ENCODE peak calls at places on chromosome 6, in five cellular contexts. H is fibroblast of lung; A is HFF-Myc; M is stomach; G is activated CD8-positive, alpha-beta T cell treated with anti-CD3 and anti-CD28 coated beads for 36 hours. J is an unnamed sample.

GRCh38 chr6:166394036-166394892 is 11.5 kb upstream of the MPC1 start:
- DNase-seq in H (no peak), A (no peak), M (no peak), G (no peak), J (no peak)

GRCh38 chr6:72873438-72873837 is 251.6 kb downstream of the KCNQ5 start:
- DNase-seq in M (no peak), G (no peak), H (no peak), A (no peak), J (no peak)

GRCh38 chr6:37972994-37973757 is 153.6 kb downstream of the ZFAND3 start:
- DNase-seq in M (no peak), H (no peak), G (no peak), A (no peak), J (no peak)

GRCh38 chr6:73722318-73723060 is 26.5 kb downstream of the CD109 start:
- DNase-seq in G (peak), H (peak), A (peak), M (no peak), J (no peak)

GRCh38 chr6:37230104-37230503 is 27.5 kb upstream of the TBC1D22B start:
- DNase-seq in G (no peak), A (no peak), M (no peak), H (no peak), J (no peak)

GRCh38 chr6:168225471-168225901 is 94.1 kb downstream of the DACT2 start:
- DNase-seq in G (no peak), H (no peak), A (no peak), M (no peak), J (no peak)

GRCh38 chr6:33313709-33314514 is at the start of gene TAPBP:
- DNase-seq in G (peak), A (no peak), M (peak), H (peak), J (no peak)

GRCh38 chr6:2179950-2180349 is 65.5 kb downstream of the GMDS start:
- DNase-seq in G (no peak), M (no peak), H (no peak), A (no peak), J (no peak)

GRCh38 chr6:148570456-148570855 is 176.4 kb upstream of the UST start:
- DNase-seq in M (no peak), G (no peak), H (no peak), A (no peak), J (no peak)

GRCh38 chr6:169288591-169288990 is 34.9 kb upstream of the THBS2 start:
- DNase-seq in G (no peak), M (no peak), A (no peak), H (peak), J (no peak)

GRCh38 chr6:156060013-156060412 is 604.4 kb upstream of the NOX3 start:
- DNase-seq in G (peak), H (no peak), A (no peak), M (no peak), J (no peak)

GRCh38 chr6:34095741-34096140 is 50.1 kb downstream of the GRM4 start:
- DNase-seq in G (no peak), H (no peak), M (no peak), A (no peak), J (no peak)

GRCh38 chr6:115271001-115271400 is 789.7 kb downstream of the FRK start:
- DNase-seq in M (no peak), H (no peak), A (no peak), G (no peak), J (no peak)

GRCh38 chr6:3310710-3311109 is 52.0 kb downstream of the PSMG4 start:
- DNase-seq in H (no peak), A (no peak), G (no peak), M (no peak), J (no peak)

GRCh38 chr6:82385961-82386360 is 22.3 kb downstream of the TPBG start:
- DNase-seq in A (no peak), G (no peak), H (no peak), M (no peak), J (no peak)

GRCh38 chr6:142714956-142715355 is 230.0 kb downstream of the HIVEP2 start:
- DNase-seq in G (no peak), M (no peak), A (no peak), H (no peak), J (no peak)

GRCh38 chr6:52576392-52577021 is 353 bp downstream of the TRAM2 start:
- DNase-seq in G (peak), H (peak), M (peak), A (peak), J (no peak)

GRCh38 chr6:44567406-44567805 is 179.9 kb downstream of the CDC5L start:
- DNase-seq in A (no peak), G (no peak), H (peak), M (no peak), J (no peak)

GRCh38 chr6:41286544-41287346 is at the start of gene TREM1:
- DNase-seq in G (no peak), A (peak), M (no peak), H (no peak), J (no peak)

GRCh38 chr6:142907017-142907470 is 37.9 kb downstream of the HIVEP2 start:
- DNase-seq in H (no peak), M (no peak), A (no peak), G (peak), J (no peak)

GRCh38 chr6:42337985-42338572 is 113.6 kb downstream of the TRERF1 start:
- DNase-seq in H (no peak), G (no peak), M (no peak), A (no peak), J (no peak)

GRCh38 chr6:13754644-13755043 is 43.0 kb upstream of the RANBP9 start:
- DNase-seq in M (no peak), G (no peak), A (no peak), H (no peak), J (no peak)
- TF ChIP-seq CTCF in M (no peak), G (no peak), A (no peak), H (no peak), J (no peak)

GRCh38 chr6:17103715-17104114 is 1.9 kb downstream of the STMND1 start:
- DNase-seq in G (no peak), H (no peak), M (no peak), A (no peak), J (no peak)
- TF ChIP-seq CTCF in G (peak), H (peak), M (no peak), A (peak), J (peak)

GRCh38 chr6:24933868-24934401 is 1.8 kb downstream of the RIPOR2 start:
- DNase-seq in G (peak), H (no peak), A (no peak), M (no peak), J (peak)
- TF ChIP-seq CTCF in G (peak), H (peak), A (peak), M (peak), J (peak)

DNA sequence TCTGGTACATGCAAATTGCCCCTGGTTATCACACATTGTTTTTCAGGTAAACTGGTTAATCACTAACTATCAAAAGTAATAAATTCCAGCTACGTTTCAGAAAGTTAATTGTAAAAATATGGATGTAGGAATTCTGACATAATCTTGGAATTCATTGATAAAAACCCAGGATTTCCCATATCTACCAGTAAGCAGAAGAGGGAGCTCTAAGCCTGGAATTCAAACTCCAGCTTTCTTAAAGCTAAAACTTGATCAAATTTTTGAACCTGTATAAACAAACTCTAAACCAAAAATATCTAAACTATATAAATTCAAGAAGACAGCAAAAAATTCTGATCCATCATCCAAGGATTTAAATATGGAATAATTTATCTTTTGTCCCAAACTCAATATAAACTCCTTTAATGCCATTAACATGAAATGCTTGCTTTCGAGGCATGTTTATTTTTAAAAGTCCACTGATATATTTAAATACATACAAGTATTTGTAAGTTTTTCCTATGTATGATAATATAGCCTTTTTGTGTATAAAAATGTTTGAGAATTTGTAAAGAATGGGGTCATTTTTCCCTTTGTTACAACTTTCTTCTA is 91.5 kb upstream of the RNF217 start:
- DNase-seq in M (no peak), G (no peak), A (peak), H (peak), J (peak)
- TF ChIP-seq CTCF in M (peak), G (peak), A (peak), H (peak), J (peak)

DNA sequence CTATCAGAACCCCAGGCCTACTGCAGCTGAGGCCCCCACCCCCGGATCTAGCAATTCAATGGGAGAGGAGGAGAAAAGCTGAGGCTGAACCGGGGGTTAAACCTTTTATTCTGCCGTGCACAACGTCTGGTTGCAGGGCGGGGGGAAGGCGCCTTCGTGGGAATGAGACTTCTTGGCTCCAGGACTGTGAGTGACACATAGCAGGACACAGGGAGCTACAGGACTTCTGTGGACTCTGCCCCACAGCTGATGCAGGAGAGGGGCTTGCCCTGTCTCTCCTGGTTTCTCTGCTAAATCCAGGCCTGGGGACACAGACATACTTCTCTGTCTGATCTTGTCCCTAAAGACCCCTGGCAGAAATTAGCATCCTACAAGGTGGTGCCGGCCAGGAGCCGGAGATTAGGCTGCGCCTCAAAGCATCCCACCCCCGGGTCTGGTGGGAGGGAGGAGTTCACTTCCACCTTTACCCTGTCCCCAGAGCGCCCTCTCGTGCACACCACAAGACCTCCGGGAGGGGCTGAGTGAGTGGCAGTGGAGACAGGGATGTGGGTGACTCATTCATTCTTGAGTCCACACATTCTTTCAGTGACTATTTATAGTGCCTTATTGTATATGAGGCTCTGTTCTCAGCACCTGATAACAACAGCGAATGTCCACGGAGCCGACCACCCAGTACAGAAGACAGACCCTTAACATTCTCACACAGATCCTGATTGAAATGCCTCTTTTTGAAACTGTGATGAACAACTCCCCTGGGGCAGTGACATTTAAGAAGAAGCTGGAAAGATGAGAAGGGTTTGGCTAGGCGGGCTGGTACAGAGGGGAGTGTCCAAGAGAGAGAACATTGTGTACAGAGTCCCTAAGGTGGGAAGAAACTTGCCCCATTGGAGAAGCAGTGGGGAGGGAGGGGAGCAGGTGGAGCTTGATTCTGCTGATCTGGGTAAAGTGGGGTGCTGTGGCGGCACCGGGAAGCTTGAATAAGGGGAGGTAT is 38.9 kb downstream of the GMPR start:
- DNase-seq in M (peak), G (peak), A (peak), H (peak), J (peak)
- TF ChIP-seq CTCF in M (no peak), G (no peak), A (peak), H (peak), J (peak)

GRCh38 chr6:55528624-55529023 is 50.4 kb downstream of the HMGCLL1 start:
- DNase-seq in H (peak), A (peak), G (no peak), M (no peak), J (peak)
- TF ChIP-seq CTCF in H (peak), A (peak), G (no peak), M (peak), J (peak)

DNA sequence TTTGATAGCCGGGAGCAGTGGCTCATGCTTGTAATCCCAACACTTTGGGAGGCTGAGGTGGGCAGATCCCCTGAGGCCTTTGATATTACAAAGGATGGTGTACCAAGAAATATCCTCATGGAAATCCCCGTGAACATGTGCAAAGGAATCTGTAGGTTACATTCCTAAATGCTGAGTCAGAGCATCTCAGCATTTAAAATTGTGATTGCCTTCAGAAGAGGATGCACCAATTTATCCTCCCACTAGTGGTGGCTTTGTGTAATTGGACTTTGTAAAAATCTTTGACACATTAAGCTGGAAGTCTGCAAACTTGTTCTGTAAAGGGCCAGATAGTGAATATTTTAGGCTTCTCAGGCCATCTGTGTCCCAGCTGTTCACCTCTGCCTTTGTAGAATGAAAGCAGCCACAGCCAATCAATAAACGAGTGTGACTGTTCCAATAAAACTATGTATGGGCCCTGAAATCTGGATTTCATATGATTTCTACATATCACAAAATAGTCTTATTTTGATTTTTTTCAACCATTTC is 11.8 kb downstream of the TMEM14B start:
- DNase-seq in A (peak), M (no peak), G (no peak), H (peak), J (peak)
- TF ChIP-seq CTCF in A (peak), M (peak), G (no peak), H (peak), J (peak)

GRCh38 chr6:83517500-83517899 is 5.2 kb downstream of the PRSS35 start:
- DNase-seq in M (no peak), H (no peak), G (no peak), A (no peak), J (no peak)

GRCh38 chr6:83514877-83515466 is 2.6 kb downstream of the PRSS35 start:
- DNase-seq in G (peak), M (no peak), A (peak), H (peak), J (peak)

GRCh38 chr6:83518946-83519489 is 6.7 kb downstream of the PRSS35 start:
- DNase-seq in A (peak), G (no peak), M (no peak), H (peak), J (no peak)
- TF ChIP-seq CTCF in A (peak), G (no peak), M (no peak), H (peak), J (peak)

GRCh38 chr6:165244524-165245247 is 64.7 kb downstream of the C6orf118 start:
- DNase-seq in G (no peak), H (no peak), A (no peak), M (no peak), J (no peak)

GRCh38 chr6:165249808-165250207 is 59.6 kb downstream of the C6orf118 start:
- DNase-seq in H (no peak), A (no peak), G (no peak), M (no peak), J (no peak)

GRCh38 chr6:165245716-165246115 is 63.7 kb downstream of the C6orf118 start:
- DNase-seq in A (no peak), H (peak), G (no peak), M (no peak), J (no peak)

GRCh38 chr6:165243801-165244200 is 65.6 kb downstream of the C6orf118 start:
- DNase-seq in H (no peak), G (no peak), M (no peak), A (no peak), J (no peak)

DNA sequence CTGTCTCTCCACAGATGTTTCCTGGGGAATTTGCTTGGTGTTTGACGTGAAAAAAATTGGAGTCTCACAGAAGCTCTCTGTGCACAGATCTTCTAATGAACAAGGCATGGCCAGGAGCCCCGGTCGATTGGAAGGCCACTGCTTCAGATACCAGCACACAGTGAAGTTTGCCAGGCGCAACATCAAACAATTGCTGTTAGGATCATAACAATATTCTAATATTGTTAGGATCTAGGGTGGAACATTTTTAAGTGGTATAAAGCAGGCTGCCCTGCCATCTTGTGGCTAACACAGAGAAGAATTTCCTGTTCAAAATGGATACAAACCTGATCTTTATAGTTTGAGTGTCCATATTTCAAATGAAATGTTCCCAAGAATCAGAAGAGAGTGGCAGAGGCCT is 64.1 kb downstream of the C6orf118 start:
- DNase-seq in G (no peak), M (no peak), H (peak), A (no peak), J (no peak)
- TF ChIP-seq CTCF in G (no peak), M (no peak), H (no peak), A (no peak), J (peak)

J was measured in Panc1.